ENCODE peak calls at places on chromosome 16, in eight cellular contexts. N, B, X, T, L, P, R and Z are unnamed samples.

GRCh38 chr16:73056911-73057310 is 9.0 kb upstream of the ZFHX3 start:
- DNase-seq in N (no peak), B (no peak), X (no peak), T (no peak), L (no peak), P (no peak), R (no peak), Z (no peak)

GRCh38 chr16:68802190-68802589 is 41.1 kb upstream of the TANGO6 start:
- DNase-seq in N (no peak), B (no peak), X (no peak), T (no peak), L (no peak), P (no peak), R (no peak), Z (no peak)

GRCh38 chr16:80994451-80994850 is 12.2 kb downstream of the CMC2 start:
- DNase-seq in N (no peak), B (no peak), X (no peak), T (no peak), L (no peak), P (no peak), R (no peak), Z (no peak)

GRCh38 chr16:69589434-69590269 is 23.9 kb downstream of the NFAT5 start:
- DNase-seq in N (no peak), B (no peak), X (no peak), T (no peak), L (no peak), P (no peak), R (no peak), Z (no peak)

GRCh38 chr16:47984669-47985068 is 171.1 kb downstream of the ABCC12 start:
- DNase-seq in N (no peak), B (no peak), X (no peak), T (no peak), L (no peak), P (no peak), R (no peak), Z (no peak)

GRCh38 chr16:62254847-62255246 is 218.6 kb upstream of the CDH8 start:
- DNase-seq in N (no peak), B (no peak), X (no peak), T (no peak), L (no peak), P (no peak), R (no peak), Z (no peak)

GRCh38 chr16:78098087-78098486 is 1.4 kb upstream of the WWOX start:
- DNase-seq in N (no peak), B (no peak), X (no peak), T (no peak), L (no peak), P (no peak), R (no peak), Z (no peak)

GRCh38 chr16:68215302-68215701 is 20.6 kb downstream of the ESRP2 start:
- DNase-seq in N (no peak), B (no peak), X (no peak), T (no peak), L (no peak), P (no peak), R (no peak), Z (no peak)

GRCh38 chr16:933581-933980 is 37.2 kb downstream of the LMF1 start:
- DNase-seq in N (no peak), B (no peak), X (no peak), T (no peak), L (no peak), P (no peak), R (no peak), Z (no peak)

GRCh38 chr16:86044881-86045600 is 146.1 kb downstream of the IRF8 start:
- DNase-seq in N (peak; percentile 73), B (no peak), X (no peak), T (no peak), L (no peak), P (peak; percentile 24), R (no peak), Z (peak; percentile 40)

GRCh38 chr16:17555176-17555575 is 84.4 kb upstream of the XYLT1 start:
- DNase-seq in N (no peak), B (no peak), X (no peak), T (no peak), L (no peak), P (no peak), R (no peak), Z (no peak)

GRCh38 chr16:70688266-70688742 is 2.5 kb upstream of the MTSS2 start:
- DNase-seq in N (peak; percentile 73), B (peak; percentile 54), X (peak; percentile 76), T (peak; percentile 79), L (no peak), P (peak; percentile 57), R (peak; percentile 90), Z (no peak)

GRCh38 chr16:54927125-54928015 is 3.3 kb upstream of the IRX5 start:
- DNase-seq in N (no peak), B (no peak), X (no peak), T (no peak), L (no peak), P (no peak), R (no peak), Z (no peak)

GRCh38 chr16:8713635-8714097 is 39.2 kb downstream of the ABAT start:
- DNase-seq in N (no peak), B (no peak), X (no peak), T (no peak), L (no peak), P (no peak), R (no peak), Z (no peak)

GRCh38 chr16:28984619-28985135 is at the start of gene LAT:
- DNase-seq in N (peak; percentile 94), B (no peak), X (no peak), T (no peak), L (no peak), P (peak; percentile 56), R (no peak), Z (no peak)

GRCh38 chr16:4574919-4575705 is 19.0 kb downstream of the C16orf96 start:
- DNase-seq in N (no peak), B (no peak), X (no peak), T (no peak), L (no peak), P (no peak), R (no peak), Z (no peak)

GRCh38 chr16:12262454-12263180 is 286.1 kb downstream of the SNX29 start:
- DNase-seq in N (no peak), B (peak; percentile 39), X (no peak), T (no peak), L (no peak), P (peak; percentile 61), R (no peak), Z (no peak)

GRCh38 chr16:57788252-57788841 is 13.9 kb downstream of the KIFC3 start:
- DNase-seq in N (no peak), B (no peak), X (no peak), T (no peak), L (no peak), P (no peak), R (peak; percentile 64), Z (no peak)

GRCh38 chr16:48454051-48454450 is 68.8 kb upstream of the SIAH1 start:
- DNase-seq in N (no peak), B (no peak), X (no peak), T (no peak), L (no peak), P (no peak), R (no peak), Z (no peak)

GRCh38 chr16:70508752-70509151 is 14.6 kb downstream of the COG4 start:
- DNase-seq in N (no peak), B (no peak), X (no peak), T (no peak), L (no peak), P (no peak), R (no peak), Z (no peak)

GRCh38 chr16:4624827-4625616 is 396 bp downstream of the MGRN1 start:
- DNase-seq in N (peak; percentile 95), B (peak; percentile 88), X (peak; percentile 57), T (peak; percentile 42), L (no peak), P (peak; percentile 77), R (peak; percentile 78), Z (peak; percentile 87)

DNA sequence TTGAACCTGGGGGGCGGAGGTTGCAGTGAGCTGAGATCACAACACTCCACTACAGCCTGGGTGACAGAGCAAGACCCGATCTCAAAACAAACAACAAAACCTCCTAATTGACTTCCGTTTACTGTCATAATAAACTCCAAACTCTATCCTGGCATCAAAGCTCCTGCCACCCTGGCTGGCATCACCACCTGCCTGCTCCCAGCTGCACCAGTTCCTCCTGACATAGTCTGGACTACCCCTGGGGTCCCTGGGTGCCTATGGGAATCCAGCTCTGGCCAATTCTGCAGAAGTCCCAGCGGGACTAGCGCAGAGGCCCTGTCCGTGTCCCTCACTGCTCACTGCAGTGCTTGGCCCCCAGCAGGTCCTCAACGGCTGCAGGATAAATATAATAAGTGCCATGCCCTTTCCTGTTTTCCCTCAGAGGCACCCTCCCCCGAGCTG is 725 bp downstream of the NTHL1 start:
- DNase-seq in N (no peak), B (no peak), X (no peak), T (no peak), L (no peak), P (no peak), R (no peak), Z (no peak)
- H3K4me1 ChIP-seq in N (peaks cover 63% of the 10 kb centered on the region), B (peaks cover 6% of the 10 kb centered on the region), X (no peaks in the 10 kb centered on the region), T (peaks cover 19% of the 10 kb centered on the region), L (peaks cover 40% of the 10 kb centered on the region), P (peaks cover 60% of the 10 kb centered on the region), R (peaks cover 18% of the 10 kb centered on the region), Z (peaks cover 50% of the 10 kb centered on the region)

GRCh38 chr16:67191995-67192681 is at the start of gene E2F4:
- DNase-seq in N (peak; percentile 99), B (peak; percentile 93), X (peak; percentile 88), T (peak; percentile 87), L (peak; percentile 85), P (peak; percentile 93), R (peak; percentile 92), Z (peak; percentile 95)

GRCh38 chr16:67194257-67194656 is 2.3 kb downstream of the E2F4 start:
- DNase-seq in N (no peak), B (no peak), X (no peak), T (no peak), L (no peak), P (no peak), R (no peak), Z (no peak)

GRCh38 chr16:67190448-67191399 is 788 bp upstream of the EXOC3L1 start:
- DNase-seq in N (no peak), B (no peak), X (no peak), T (no peak), L (no peak), P (no peak), R (no peak), Z (no peak)

GRCh38 chr16:67191410-67191994 is 453 bp upstream of the E2F4 start:
- DNase-seq in N (no peak), B (no peak), X (no peak), T (no peak), L (no peak), P (no peak), R (no peak), Z (no peak)

GRCh38 chr16:67192781-67193260 is 866 bp downstream of the E2F4 start:
- DNase-seq in N (no peak), B (no peak), X (no peak), T (no peak), L (no peak), P (no peak), R (no peak), Z (no peak)
- TF ChIP-seq POLR2A in N (no peak), B (no peak), X (no peak), T (no peak), L (no peak), P (no peak), R (no peak), Z (no peak)

GRCh38 chr16:24771132-24771778 is 41.8 kb downstream of the TNRC6A start:
- DNase-seq in N (no peak), B (peak; percentile 39), X (no peak), T (no peak), L (no peak), P (no peak), R (no peak), Z (no peak)
- H3K4me3 ChIP-seq in N (no peak overlapping the region), B (no peak overlapping the region), X (no peak overlapping the region), T (no peak overlapping the region), L (no peak overlapping the region), P (no peak overlapping the region), R (no peak overlapping the region), Z (no peak overlapping the region)

GRCh38 chr16:23499801-23500200 is 10.5 kb downstream of the GGA2 start:
- DNase-seq in N (peak; percentile 56), B (no peak), X (no peak), T (no peak), L (no peak), P (no peak), R (no peak), Z (no peak)
- H3K4me1 ChIP-seq in N (peaks cover 85% of the 10 kb centered on the region), B (peaks cover 62% of the 10 kb centered on the region), X (no peaks in the 10 kb centered on the region), T (peaks cover 13% of the 10 kb centered on the region), L (peaks cover 30% of the 10 kb centered on the region), P (peaks cover 44% of the 10 kb centered on the region), R (peaks cover 49% of the 10 kb centered on the region), Z (peaks cover 78% of the 10 kb centered on the region)